ENCODE peak calls at places on chromosomes 1 and 21, in eight cellular contexts. B is heart left ventricle, O is activated T-cell treated with anti-CD3 and anti-CD28 coated beads for 1 hour, Y is T47D, Q is NCI-H345, M is T-helper 1 cell, G is neural progenitor cell, E is epithelial cell of esophagus. K is an unnamed sample.

GRCh38 chr1:235703516-235703915 is 53.9 kb upstream of the GNG4 start:
- DNase-seq in Q (no peak), B (no peak), E (peak; percentile 68), G (no peak), O (no peak), M (no peak), Y (no peak), K (no peak)

GRCh38 chr21:44844256-44844655 is 26.4 kb upstream of the SUMO3 start:
- DNase-seq in M (no peak), G (peak; percentile 32), Y (no peak), B (no peak), E (no peak), O (no peak), Q (no peak), K (no peak)

GRCh38 chr1:212667223-212668139 is 32.2 kb downstream of the BATF3 start:
- DNase-seq in M (no peak), Y (no peak), O (no peak), G (no peak), Q (no peak), B (peak; percentile 58), E (peak; percentile 57), K (peak; percentile 92)

GRCh38 chr1:246595146-246595545 is 28.9 kb downstream of the CNST start:
- DNase-seq in B (no peak), M (no peak), Q (no peak), Y (no peak), E (peak; percentile 65), O (no peak), G (no peak), K (no peak)

GRCh38 chr1:244056602-244057001 is 5.5 kb downstream of the ZBTB18 start:
- DNase-seq in M (no peak), B (no peak), Q (no peak), G (peak; percentile 71), E (no peak), O (no peak), Y (no peak), K (no peak)

GRCh38 chr1:206693029-206693428 is 8.3 kb downstream of the MAPKAPK2 start:
- DNase-seq in O (no peak), G (no peak), B (peak; percentile 86), M (no peak), E (no peak), Q (no peak), Y (no peak), K (no peak)

GRCh38 chr1:113935970-113936369 is 6.8 kb downstream of the HIPK1 start:
- DNase-seq in O (no peak), Q (no peak), B (no peak), M (no peak), G (no peak), Y (no peak), E (no peak), K (no peak)

GRCh38 chr1:157105988-157106812 is 6.6 kb upstream of the ETV3L start:
- DNase-seq in M (no peak), O (no peak), G (no peak), B (peak; percentile 28), Y (no peak), E (peak; percentile 83), Q (no peak), K (peak; percentile 67)

GRCh38 chr1:59290173-59290954 is 6.5 kb upstream of the FGGY start:
- DNase-seq in M (no peak), Y (peak; percentile 19), E (peak; percentile 82), O (no peak), Q (peak; percentile 28), G (peak; percentile 66), B (peak; percentile 27), K (peak; percentile 68)

GRCh38 chr1:119321661-119322419 is 46.7 kb upstream of the HAO2 start:
- DNase-seq in E (no peak), O (no peak), Q (no peak), Y (no peak), M (no peak), B (no peak), G (no peak), K (no peak)

GRCh38 chr1:223811634-223812101 is 34.1 kb downstream of the TP53BP2 start:
- DNase-seq in B (no peak), Q (peak; percentile 5), Y (no peak), M (no peak), G (no peak), E (peak; percentile 44), O (no peak), K (peak; percentile 51)

GRCh38 chr1:84995484-84996334 is 1.2 kb downstream of the MCOLN2 start:
- DNase-seq in E (no peak), M (no peak), O (no peak), G (no peak), Y (no peak), B (no peak), Q (no peak), K (no peak)

GRCh38 chr1:8315573-8316475 is 2.1 kb upstream of the SLC45A1 start:
- DNase-seq in E (no peak), Y (no peak), O (no peak), G (peak; percentile 48), M (no peak), B (no peak), Q (no peak), K (peak; percentile 29)

GRCh38 chr21:43640437-43640836 is 18.9 kb downstream of the HSF2BP start:
- DNase-seq in G (no peak), Q (no peak), E (peak; percentile 50), B (no peak), O (no peak), Y (no peak), M (no peak), K (no peak)

GRCh38 chr1:192713921-192714320 is 78.0 kb downstream of the RGS13 start:
- DNase-seq in E (no peak), B (no peak), M (no peak), G (no peak), Q (no peak), Y (no peak), O (no peak), K (no peak)

GRCh38 chr1:15295676-15296075 is 48.7 kb downstream of the FHAD1 start:
- DNase-seq in Q (no peak), Y (no peak), M (no peak), B (no peak), G (no peak), O (no peak), E (peak; percentile 70), K (no peak)

GRCh38 chr1:21175324-21175669 is 1.4 kb downstream of the EIF4G3 start:
- DNase-seq in Y (no peak), M (no peak), B (peak; percentile 52), E (peak; percentile 44), O (no peak), G (no peak), Q (no peak), K (no peak)

GRCh38 chr1:150970818-150971582 is 3.6 kb downstream of the CERS2 start:
- DNase-seq in B (peak; percentile 75), E (peak; percentile 30), G (peak; percentile 60), Q (no peak), M (no peak), O (no peak), Y (peak; percentile 45), K (no peak)

GRCh38 chr1:172245788-172246187 is 174.7 kb upstream of the C1orf105 start:
- DNase-seq in Y (no peak), Q (no peak), E (peak; percentile 51), O (no peak), G (no peak), M (no peak), B (no peak), K (no peak)

GRCh38 chr1:2384941-2385481 is 6.3 kb downstream of the MORN1 start:
- DNase-seq in B (no peak), G (no peak), Q (no peak), O (no peak), M (no peak), Y (no peak), E (no peak), K (no peak)

GRCh38 chr1:168786476-168787330 is 57.7 kb upstream of the DPT start:
- DNase-seq in Q (no peak), M (no peak), Y (no peak), O (no peak), G (no peak), E (no peak), B (no peak), K (no peak)

GRCh38 chr1:21322681-21323016 is 32.4 kb upstream of the ECE1 start:
- DNase-seq in Y (no peak), G (no peak), B (no peak), O (no peak), M (no peak), E (no peak), Q (no peak), K (no peak)

K was measured in A549.